ENCODE peak calls at places on chromosome 7, in ten cellular contexts. F, Q, W, K, P, L, Z, A, D and U are unnamed samples.

GRCh38 chr7:36985866-36986402 is 261.6 kb upstream of the AOAH start:
- DNase-seq in F (no peak), Q (no peak), W (no peak), K (no peak), P (no peak), L (no peak), Z (no peak), A (no peak), D (peak; percentile 2), U (no peak)

GRCh38 chr7:101362334-101363195 is at the start of gene COL26A1:
- DNase-seq in F (no peak), Q (peak; percentile 83), W (no peak), K (peak; percentile 36), P (no peak), L (no peak), Z (peak; percentile 56), A (peak; percentile 77), D (peak; percentile 27), U (peak; percentile 17)

GRCh38 chr7:20828947-20829346 is 42.3 kb upstream of the SP8 start:
- DNase-seq in F (no peak), Q (no peak), W (no peak), K (no peak), P (no peak), L (no peak), Z (no peak), A (no peak), D (no peak), U (no peak)

GRCh38 chr7:137606061-137606674 is 240.6 kb downstream of the DGKI start:
- DNase-seq in F (no peak), Q (peak; percentile 65), W (peak; percentile 54), K (no peak), P (no peak), L (no peak), Z (peak; percentile 57), A (no peak), D (peak; percentile 50), U (peak; percentile 78)

GRCh38 chr7:105060394-105060793 is 46.4 kb downstream of the KMT2E start:
- DNase-seq in F (no peak), Q (no peak), W (peak; percentile 33), K (no peak), P (no peak), L (no peak), Z (no peak), A (no peak), D (no peak), U (no peak)

GRCh38 chr7:137847418-137848050 is 760 bp upstream of the DGKI start:
- DNase-seq in F (no peak), Q (peak; percentile 71), W (no peak), K (no peak), P (no peak), L (no peak), Z (peak; percentile 41), A (no peak), D (peak; percentile 45), U (no peak)

GRCh38 chr7:1610678-1611302 is 41.0 kb upstream of the PSMG3 start:
- DNase-seq in F (no peak), Q (no peak), W (no peak), K (no peak), P (no peak), L (no peak), Z (no peak), A (peak; percentile 27), D (peak; percentile 22), U (no peak)

GRCh38 chr7:159136846-159137245 is 7.8 kb downstream of the VIPR2 start:
- DNase-seq in F (no peak), Q (no peak), W (no peak), K (no peak), P (no peak), L (no peak), Z (no peak), A (peak; percentile 56), D (no peak), U (no peak)

GRCh38 chr7:107579546-107579880 is 533 bp upstream of the BCAP29 start:
- DNase-seq in F (no peak), Q (no peak), W (no peak), K (no peak), P (no peak), L (no peak), Z (no peak), A (no peak), D (no peak), U (no peak)

GRCh38 chr7:5679741-5680473 is 101.6 kb downstream of the RNF216 start:
- DNase-seq in F (no peak), Q (no peak), W (no peak), K (no peak), P (no peak), L (no peak), Z (no peak), A (peak; percentile 89), D (peak; percentile 18), U (no peak)

GRCh38 chr7:122827763-122828162 is 58.5 kb downstream of the CADPS2 start:
- DNase-seq in F (no peak), Q (no peak), W (no peak), K (no peak), P (no peak), L (no peak), Z (no peak), A (no peak), D (no peak), U (peak; percentile 53)

GRCh38 chr7:55252386-55252785 is 112.8 kb upstream of the LANCL2 start:
- DNase-seq in F (no peak), Q (no peak), W (no peak), K (no peak), P (no peak), L (no peak), Z (peak; percentile 62), A (no peak), D (no peak), U (no peak)

GRCh38 chr7:111092406-111093160 is 1.7 kb downstream of the LRRN3 start:
- DNase-seq in F (no peak), Q (no peak), W (no peak), K (no peak), P (no peak), L (no peak), Z (no peak), A (no peak), D (no peak), U (no peak)

GRCh38 chr7:81769891-81770818 is at the start of gene HGF:
- DNase-seq in F (no peak), Q (peak; percentile 47), W (no peak), K (peak; percentile 76), P (peak; percentile 44), L (no peak), Z (peak; percentile 86), A (peak; percentile 78), D (peak; percentile 53), U (peak; percentile 76)

GRCh38 chr7:42734568-42734967 is 177.3 kb downstream of the C7orf25 start:
- DNase-seq in F (no peak), Q (no peak), W (no peak), K (no peak), P (no peak), L (no peak), Z (peak; percentile 39), A (no peak), D (peak; percentile 61), U (peak; percentile 23)

GRCh38 chr7:22884911-22885823 is 62.5 kb upstream of the TOMM7 start:
- DNase-seq in F (no peak), Q (no peak), W (no peak), K (no peak), P (no peak), L (no peak), Z (peak; percentile 22), A (no peak), D (no peak), U (peak; percentile 25)
- H3K4me3 ChIP-seq in F (no peak overlapping the region), Q (no peak overlapping the region), W (no peak overlapping the region), K (no peak overlapping the region), P (no peak overlapping the region), L (no peak overlapping the region), Z (no peak overlapping the region), A (no peak overlapping the region), D (no peak overlapping the region), U (no peak overlapping the region)

GRCh38 chr7:76260171-76260703 is 42.2 kb upstream of the HSPB1 start:
- DNase-seq in F (no peak), Q (peak; percentile 97), W (peak; percentile 34), K (no peak), P (no peak), L (peak; percentile 96), Z (peak; percentile 31), A (no peak), D (no peak), U (peak; percentile 22)
- H3K4me3 ChIP-seq in F (no peak overlapping the region), Q (peak overlapping the region; percentile 88), W (no peak overlapping the region), K (no peak overlapping the region), P (no peak overlapping the region), L (peak overlapping the region; percentile 49), Z (no peak overlapping the region), A (peak overlapping the region; percentile 19), D (no peak overlapping the region), U (no peak overlapping the region)

GRCh38 chr7:151923097-151923876 is 33.0 kb upstream of the GALNTL5 start:
- DNase-seq in F (no peak), Q (no peak), W (peak; percentile 44), K (no peak), P (peak; percentile 49), L (no peak), Z (no peak), A (peak; percentile 72), D (no peak), U (peak; percentile 55)
- H3K4me3 ChIP-seq in F (no peak overlapping the region), Q (no peak overlapping the region), W (no peak overlapping the region), K (no peak overlapping the region), P (no peak overlapping the region), L (no peak overlapping the region), Z (no peak overlapping the region), A (no peak overlapping the region), D (no peak overlapping the region), U (no peak overlapping the region)

GRCh38 chr7:134857958-134858357 is 78.5 kb downstream of the CALD1 start:
- DNase-seq in F (no peak), Q (no peak), W (no peak), K (no peak), P (no peak), L (no peak), Z (no peak), A (no peak), D (no peak), U (peak; percentile 40)

GRCh38 chr7:134855467-134855866 is 76.0 kb downstream of the CALD1 start:
- DNase-seq in F (no peak), Q (no peak), W (no peak), K (no peak), P (no peak), L (no peak), Z (peak; percentile 34), A (no peak), D (peak; percentile 65), U (peak; percentile 33)

GRCh38 chr7:134854816-134855215 is 75.4 kb downstream of the CALD1 start:
- DNase-seq in F (no peak), Q (no peak), W (no peak), K (no peak), P (no peak), L (no peak), Z (peak; percentile 36), A (no peak), D (peak; percentile 55), U (no peak)

GRCh38 chr7:134856141-134856540 is 76.7 kb downstream of the CALD1 start:
- DNase-seq in F (no peak), Q (no peak), W (no peak), K (no peak), P (no peak), L (no peak), Z (peak; percentile 72), A (no peak), D (peak; percentile 44), U (no peak)

DNA sequence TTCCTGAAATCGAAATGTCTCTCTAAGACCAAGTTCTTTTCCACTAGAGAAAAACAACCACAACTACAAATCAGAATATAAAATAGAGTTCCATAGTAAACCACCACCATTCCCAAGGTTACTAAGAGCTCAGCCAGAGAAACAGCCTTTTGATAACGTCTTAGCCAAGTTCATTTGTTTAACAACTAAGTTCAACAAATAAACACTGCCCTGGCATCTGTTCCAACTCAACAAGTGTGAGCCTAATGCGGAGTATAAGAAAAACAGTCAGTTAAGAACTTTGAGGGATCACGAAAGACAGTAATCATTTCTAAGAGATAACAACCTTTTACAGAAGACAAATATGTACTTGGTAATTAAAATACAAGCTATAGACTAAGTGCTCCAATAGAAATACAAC is 77.3 kb downstream of the CALD1 start:
- DNase-seq in F (no peak), Q (no peak), W (no peak), K (no peak), P (no peak), L (no peak), Z (peak; percentile 30), A (no peak), D (peak; percentile 51), U (peak; percentile 43)
- H3K4me3 ChIP-seq in F (no peak overlapping the region), Q (no peak overlapping the region), W (no peak overlapping the region), K (no peak overlapping the region), P (no peak overlapping the region), L (no peak overlapping the region), Z (no peak overlapping the region), A (no peak overlapping the region), D (no peak overlapping the region), U (no peak overlapping the region)